ENCODE peak calls at places on chromosomes 13 and 19, in eight cellular contexts. I is naive thymus-derived CD4-positive, alpha-beta T cell; O is breast epithelium; T is heart left ventricle; B is fibroblast of lung; J is adrenal gland; N is effector memory CD4-positive, alpha-beta T cell; Y is esophagus muscularis mucosa. P is an unnamed sample.
A peak's percentile ranks its signal among the peaks of the same experiment; 100 is the strongest.

GRCh38 chr13:36998624-36999041 is 507 bp downstream of the ALG5 start:
- DNase-seq in Y (no peak), J (peak; percentile 30), N (no peak), O (no peak), T (peak; percentile 35), I (no peak), B (peak; percentile 7), P (no peak)

GRCh38 chr13:30581582-30581981 is 36.1 kb upstream of the USPL1 start:
- DNase-seq in B (no peak), I (no peak), T (no peak), Y (no peak), O (no peak), N (no peak), J (no peak), P (no peak)

GRCh38 chr13:36251528-36251927 is 37.2 kb upstream of the SOHLH2 start:
- DNase-seq in J (no peak), Y (no peak), I (no peak), O (no peak), B (peak; percentile 6), N (no peak), T (no peak), P (no peak)

GRCh38 chr19:3945838-3946237 is 13.0 kb downstream of the NMRK2 start:
- DNase-seq in I (no peak), N (no peak), B (no peak), Y (no peak), O (no peak), J (no peak), T (no peak), P (no peak)

GRCh38 chr13:100301418-100301817 is 212.5 kb downstream of the PCCA start:
- DNase-seq in N (no peak), J (peak; percentile 31), B (no peak), Y (no peak), T (no peak), O (no peak), I (no peak), P (no peak)

GRCh38 chr13:37510441-37510840 is 88.1 kb downstream of the POSTN start:
- DNase-seq in B (no peak), I (no peak), T (no peak), O (no peak), N (no peak), J (no peak), Y (no peak), P (no peak)

GRCh38 chr13:41780736-41781708 is 179.9 kb downstream of the VWA8 start:
- DNase-seq in O (no peak), T (no peak), Y (no peak), I (no peak), J (no peak), B (peak; percentile 89), N (no peak), P (no peak)

GRCh38 chr13:65670014-65670625 is 1560.0 kb downstream of the PCDH9 start:
- DNase-seq in T (no peak), N (no peak), I (no peak), J (no peak), O (no peak), B (no peak), Y (no peak), P (no peak)

GRCh38 chr13:65985632-65986031 is 1244.5 kb downstream of the PCDH9 start:
- DNase-seq in J (no peak), I (no peak), Y (no peak), B (no peak), N (no peak), T (no peak), O (no peak), P (no peak)

GRCh38 chr13:28953714-28954113 is 133.6 kb downstream of the MTUS2 start:
- DNase-seq in J (no peak), T (no peak), B (no peak), Y (no peak), N (no peak), O (no peak), I (no peak), P (no peak)

GRCh38 chr13:28958018-28958417 is 137.9 kb downstream of the MTUS2 start:
- DNase-seq in B (no peak), T (no peak), O (no peak), Y (no peak), N (no peak), J (no peak), I (no peak), P (no peak)

GRCh38 chr13:28955264-28955966 is 135.3 kb downstream of the MTUS2 start:
- DNase-seq in B (no peak), T (peak; percentile 64), J (no peak), Y (peak; percentile 50), O (no peak), N (no peak), I (no peak), P (no peak)

GRCh38 chr13:28954810-28955209 is 134.7 kb downstream of the MTUS2 start:
- DNase-seq in O (no peak), T (no peak), N (no peak), I (no peak), J (no peak), Y (no peak), B (no peak), P (no peak)
- H3K27ac ChIP-seq in O (no peak overlapping the region), T (peak overlapping the region; percentile 84), N (no peak overlapping the region), I (no peak overlapping the region), J (no peak overlapping the region), Y (no peak overlapping the region), B (no peak overlapping the region), P (no peak overlapping the region)

GRCh38 chr19:46014534-46014933 is 8.3 kb downstream of the PGLYRP1 start:
- DNase-seq in B (no peak), N (no peak), Y (no peak), O (no peak), J (no peak), T (no peak), I (no peak), P (no peak)

GRCh38 chr19:46017095-46017429 is 5.8 kb downstream of the PGLYRP1 start:
- DNase-seq in J (no peak), B (no peak), O (no peak), I (no peak), T (no peak), Y (no peak), N (no peak), P (no peak)

GRCh38 chr19:46016426-46017094 is 6.3 kb downstream of the PGLYRP1 start:
- DNase-seq in T (peak; percentile 84), J (peak; percentile 82), O (peak; percentile 81), B (peak; percentile 59), Y (no peak), N (peak; percentile 65), I (peak; percentile 78), P (no peak)

GRCh38 chr19:46015961-46016425 is 6.9 kb downstream of the PGLYRP1 start:
- DNase-seq in B (no peak), T (no peak), N (peak; percentile 23), Y (no peak), I (peak; percentile 34), O (no peak), J (no peak), P (no peak)

DNA sequence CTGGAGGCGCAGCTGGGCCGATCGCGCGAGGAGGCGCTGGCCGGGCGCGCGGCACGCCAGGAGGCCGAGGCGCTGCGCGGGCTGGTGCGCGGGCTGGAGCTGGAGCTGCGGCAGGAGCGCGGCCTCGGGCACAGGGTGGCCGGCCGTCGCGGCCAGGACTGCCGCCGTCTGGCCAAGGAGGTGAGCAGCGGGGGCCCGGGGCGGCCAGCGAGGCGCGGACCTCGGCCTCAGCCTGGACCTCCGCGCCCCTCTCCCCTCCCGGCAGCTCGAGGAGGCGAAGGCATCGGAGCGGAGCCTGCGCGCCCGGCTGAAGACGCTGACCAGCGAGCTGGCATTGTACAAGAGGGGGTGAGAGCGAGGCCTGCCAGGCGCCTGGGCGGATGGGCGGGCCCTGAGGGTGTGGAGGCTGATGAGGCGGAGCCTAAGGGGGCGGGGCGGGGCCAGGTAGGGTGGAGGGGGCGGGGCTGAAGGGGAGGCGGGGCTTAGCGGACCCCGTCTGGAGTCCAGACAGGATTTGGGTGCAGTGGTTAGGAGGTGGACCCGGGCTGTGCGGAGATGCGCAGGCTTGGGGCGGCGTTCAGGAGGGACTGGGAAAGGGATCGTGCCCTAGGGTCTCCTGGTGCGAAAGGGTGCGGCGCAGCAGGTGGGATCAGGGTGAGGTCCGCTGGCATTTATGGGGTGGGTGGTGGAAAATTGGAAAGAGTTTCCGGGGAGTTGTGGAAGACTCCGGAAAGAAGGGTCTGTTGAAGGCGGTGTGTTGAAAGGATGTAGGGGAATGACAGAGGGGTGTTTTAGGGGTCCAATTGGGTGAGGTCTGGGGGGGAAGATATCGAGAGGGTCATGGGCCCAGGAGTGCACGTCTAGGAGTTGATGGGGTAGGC is 7.5 kb downstream of the PGLYRP1 start:
- DNase-seq in O (peak; percentile 71), I (peak; percentile 56), T (peak; percentile 45), B (peak; percentile 40), N (peak; percentile 46), J (peak; percentile 73), Y (no peak), P (peak; percentile 48)
- H3K4me3 ChIP-seq in O (peak overlapping the region; percentile 63), I (peak overlapping the region; percentile 62), T (peak overlapping the region; percentile 82), B (no peak overlapping the region), N (peak overlapping the region; percentile 88), J (no peak overlapping the region), Y (peak overlapping the region; percentile 67), P (peak overlapping the region; percentile 46)

DNA sequence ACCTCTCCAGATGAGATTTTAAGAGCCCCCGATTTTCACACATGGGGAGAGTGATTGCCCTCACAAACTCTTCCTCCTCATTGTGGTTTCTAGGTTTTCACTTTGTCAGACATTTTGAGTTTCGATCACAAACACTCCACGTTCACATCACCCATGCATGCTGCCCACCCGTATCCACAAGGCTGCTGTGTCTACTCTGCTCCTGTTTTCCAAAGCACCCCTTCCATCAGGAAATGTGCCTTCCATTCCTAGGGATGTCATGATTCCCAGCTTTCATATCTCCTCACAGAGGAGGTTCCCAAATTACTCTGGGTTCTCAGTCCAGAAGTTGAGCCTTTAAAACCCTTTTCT is 45.8 kb upstream of the CEACAM21 start:
- DNase-seq in N (no peak), O (no peak), T (no peak), B (no peak), J (no peak), I (no peak), Y (peak; percentile 53), P (no peak)
- H3K27ac ChIP-seq in N (no peak overlapping the region), O (peak overlapping the region; percentile 96), T (no peak overlapping the region), B (no peak overlapping the region), J (peak overlapping the region; percentile 91), I (peak overlapping the region; percentile 75), Y (no peak overlapping the region), P (no peak overlapping the region)

GRCh38 chr13:113415032-113415431 is 38.3 kb downstream of the ADPRHL1 start:
- DNase-seq in B (no peak), Y (no peak), N (no peak), J (no peak), O (no peak), T (peak; percentile 16), I (no peak), P (no peak)

GRCh38 chr13:113412440-113412839 is 40.8 kb downstream of the ADPRHL1 start:
- DNase-seq in T (no peak), N (no peak), Y (no peak), J (no peak), B (no peak), O (no peak), I (no peak), P (no peak)

GRCh38 chr13:113414335-113414734 is 39.0 kb downstream of the ADPRHL1 start:
- DNase-seq in B (no peak), J (no peak), I (no peak), N (no peak), O (no peak), Y (no peak), T (no peak), P (no peak)

GRCh38 chr13:113413178-113413897 is 40.0 kb downstream of the ADPRHL1 start:
- DNase-seq in I (no peak), N (no peak), B (peak; percentile 27), T (peak; percentile 20), J (no peak), Y (no peak), O (no peak), P (no peak)

DNA sequence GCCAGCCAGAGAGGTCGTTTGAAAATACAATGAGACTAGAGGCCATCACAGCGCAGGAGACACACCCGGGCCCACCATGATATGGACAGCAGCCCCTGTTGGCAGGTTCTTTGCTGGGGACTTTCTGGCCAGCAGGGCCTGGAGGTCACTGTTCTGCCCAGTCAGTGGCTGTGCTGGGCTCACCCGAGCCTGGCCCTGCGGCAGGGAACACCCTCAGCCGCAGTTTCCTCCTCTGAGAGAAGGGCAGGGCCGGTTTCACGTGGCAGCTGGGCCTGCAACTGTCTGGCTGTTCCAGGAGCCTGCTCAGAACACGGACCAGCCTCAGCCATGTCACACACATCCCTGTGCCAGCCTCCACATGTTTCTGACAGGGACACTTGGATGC is 39.4 kb downstream of the ADPRHL1 start:
- DNase-seq in N (no peak), O (no peak), I (no peak), B (no peak), J (no peak), T (peak; percentile 44), Y (no peak), P (no peak)
- H3K4me3 ChIP-seq in N (no peak overlapping the region), O (no peak overlapping the region), I (no peak overlapping the region), B (no peak overlapping the region), J (no peak overlapping the region), T (no peak overlapping the region), Y (peak overlapping the region; percentile 44), P (no peak overlapping the region)

P was measured in keratinocyte.